ENCODE peak calls at places on chromosomes 12 and 14, in nine cellular contexts. N is NCI-H345, B is Daoy, J is endodermal cell, U is NCI-H774, Z is aorta, I is NCI-H1417, S is foreskin fibroblast, G is choroid plexus epithelial cell. A is an unnamed sample.

GRCh38 chr12:57887631-57888406 is 41.3 kb upstream of the CTDSP2 start:
- DNase-seq in N (peak; percentile 42), B (peak; percentile 78), J (peak; percentile 76), U (no peak), Z (peak; percentile 88), I (peak; percentile 90), S (peak; percentile 69), G (peak; percentile 34), A (peak; percentile 70)

GRCh38 chr14:68684466-68685418 is 108.1 kb downstream of the ZFP36L1 start:
- DNase-seq in N (no peak), B (no peak), J (no peak), U (no peak), Z (no peak), I (no peak), S (no peak), G (no peak), A (no peak)

GRCh38 chr12:104578453-104578852 is 121.7 kb downstream of the CHST11 start:
- DNase-seq in N (no peak), B (peak; percentile 86), J (peak; percentile 85), U (no peak), Z (no peak), I (no peak), S (peak; percentile 60), G (peak; percentile 66), A (no peak)

GRCh38 chr12:121520586-121521086 is 60.2 kb downstream of the KDM2B start:
- DNase-seq in N (no peak), B (no peak), J (no peak), U (no peak), Z (no peak), I (no peak), S (no peak), G (no peak), A (no peak)

GRCh38 chr12:110179291-110179690 is 55.1 kb downstream of the IFT81 start:
- DNase-seq in N (no peak), B (peak; percentile 62), J (no peak), U (no peak), Z (peak; percentile 53), I (no peak), S (peak; percentile 38), G (peak; percentile 41), A (no peak)

GRCh38 chr12:52259850-52260249 is 14.6 kb upstream of the KRT86 start:
- DNase-seq in N (no peak), B (no peak), J (no peak), U (no peak), Z (no peak), I (peak; percentile 16), S (peak; percentile 28), G (no peak), A (no peak)

GRCh38 chr12:118714051-118714460 is 267.3 kb upstream of the SRRM4 start:
- DNase-seq in N (peak; percentile 61), B (no peak), J (peak; percentile 86), U (peak; percentile 62), Z (no peak), I (no peak), S (no peak), G (no peak), A (peak; percentile 81)

GRCh38 chr12:87233636-87234035 is 795.6 kb downstream of the C12orf50 start:
- DNase-seq in N (no peak), B (no peak), J (no peak), U (no peak), Z (no peak), I (no peak), S (no peak), G (peak; percentile 76), A (no peak)

GRCh38 chr14:50344116-50344775 is 32.1 kb downstream of the DMAC2L start:
- DNase-seq in N (no peak), B (peak; percentile 75), J (no peak), U (no peak), Z (no peak), I (no peak), S (no peak), G (no peak), A (no peak)

GRCh38 chr12:87509233-87509820 is 519.9 kb downstream of the C12orf50 start:
- DNase-seq in N (no peak), B (peak; percentile 23), J (no peak), U (no peak), Z (no peak), I (no peak), S (peak; percentile 12), G (peak; percentile 87), A (peak; percentile 96)

GRCh38 chr12:25052191-25053020 is 103.5 kb upstream of the BCAT1 start:
- DNase-seq in N (no peak), B (no peak), J (peak; percentile 49), U (no peak), Z (peak; percentile 51), I (no peak), S (no peak), G (peak; percentile 34), A (no peak)

GRCh38 chr12:27868165-27868564 is 88.1 kb upstream of the MANSC4 start:
- DNase-seq in N (no peak), B (peak; percentile 83), J (no peak), U (no peak), Z (no peak), I (no peak), S (peak; percentile 61), G (peak; percentile 87), A (no peak)

GRCh38 chr12:56867216-56867615 is 67.0 kb downstream of the SDR9C7 start:
- DNase-seq in N (no peak), B (no peak), J (no peak), U (no peak), Z (no peak), I (no peak), S (no peak), G (no peak), A (peak; percentile 14)

GRCh38 chr12:53505555-53506449 is 1.5 kb downstream of the NPFF start:
- DNase-seq in N (no peak), B (peak; percentile 28), J (no peak), U (no peak), Z (peak; percentile 46), I (no peak), S (peak; percentile 60), G (no peak), A (no peak)

GRCh38 chr12:67833602-67834001 is 155.6 kb upstream of the IFNG-AS1 start:
- DNase-seq in N (no peak), B (no peak), J (no peak), U (no peak), Z (no peak), I (no peak), S (no peak), G (no peak), A (no peak)

GRCh38 chr14:104751539-104752337 is 1.2 kb upstream of the SIVA1 start:
- DNase-seq in N (no peak), B (no peak), J (no peak), U (no peak), Z (peak; percentile 48), I (no peak), S (no peak), G (no peak), A (no peak)

GRCh38 chr12:8603858-8604257 is 8.8 kb downstream of the AICDA start:
- DNase-seq in N (no peak), B (no peak), J (peak; percentile 62), U (no peak), Z (no peak), I (no peak), S (no peak), G (peak; percentile 6), A (peak; percentile 34)

GRCh38 chr12:64293654-64294364 is 71.7 kb upstream of the KICS2 start:
- DNase-seq in N (no peak), B (no peak), J (no peak), U (no peak), Z (no peak), I (no peak), S (no peak), G (no peak), A (no peak)

GRCh38 chr12:11953523-11953922 is 117.2 kb upstream of the BCL2L14 start:
- DNase-seq in N (peak; percentile 26), B (no peak), J (no peak), U (peak; percentile 35), Z (no peak), I (no peak), S (no peak), G (no peak), A (peak; percentile 100)

GRCh38 chr14:77007975-77008421 is 20.5 kb downstream of the IRF2BPL start:
- DNase-seq in N (no peak), B (no peak), J (no peak), U (no peak), Z (peak; percentile 85), I (peak; percentile 38), S (no peak), G (no peak), A (peak; percentile 96)

GRCh38 chr14:60807247-60807646 is 72.7 kb downstream of the MNAT1 start:
- DNase-seq in N (no peak), B (no peak), J (no peak), U (no peak), Z (no peak), I (no peak), S (no peak), G (no peak), A (no peak)

GRCh38 chr12:88764781-88765470 is 184.7 kb upstream of the KITLG start:
- DNase-seq in N (no peak), B (no peak), J (no peak), U (no peak), Z (no peak), I (no peak), S (no peak), G (peak; percentile 59), A (no peak)

A was measured in DMS53.